ENCODE peak calls at places on chromosomes 2 and 18, in five cellular contexts. I, L, O, T and C are unnamed samples.

GRCh38 chr2:150459281-150459680 is 28.2 kb downstream of the RND3 start:
- DNase-seq in I (no peak), L (no peak), O (no peak), T (no peak), C (no peak)

GRCh38 chr2:207768168-207768890 is 1.4 kb downstream of the FZD5 start:
- DNase-seq in I (peak), L (peak), O (no peak), T (peak), C (peak)

GRCh38 chr18:51275712-51276473 is 78.4 kb upstream of the MEX3C start:
- DNase-seq in I (peak), L (no peak), O (no peak), T (no peak), C (no peak)

GRCh38 chr18:30925795-30926194 is 116.7 kb downstream of the DSC3 start:
- DNase-seq in I (no peak), L (no peak), O (no peak), T (no peak), C (no peak)

GRCh38 chr2:235180642-235181041 is 228.8 kb downstream of the SH3BP4 start:
- DNase-seq in I (no peak), L (no peak), O (no peak), T (no peak), C (no peak)

GRCh38 chr2:20135631-20136050 is 84.2 kb upstream of the LAPTM4A start:
- DNase-seq in I (peak), L (peak), O (peak), T (peak), C (peak)

GRCh38 chr2:104734937-104735586 is 118.9 kb upstream of the POU3F3 start:
- DNase-seq in I (no peak), L (no peak), O (peak), T (no peak), C (peak)

GRCh38 chr2:18422416-18423165 is 137.9 kb downstream of the RDH14 start:
- DNase-seq in I (no peak), L (no peak), O (no peak), T (no peak), C (no peak)

GRCh38 chr2:171390941-171391516 is 42.8 kb downstream of the METTL8 start:
- DNase-seq in I (peak), L (no peak), O (no peak), T (no peak), C (no peak)

GRCh38 chr2:12861344-12861942 is 144.7 kb downstream of the TRIB2 start:
- DNase-seq in I (no peak), L (no peak), O (no peak), T (no peak), C (no peak)

GRCh38 chr2:65554765-65555561 is 122.6 kb upstream of the SPRED2 start:
- DNase-seq in I (no peak), L (no peak), O (no peak), T (no peak), C (no peak)

GRCh38 chr2:39380525-39381150 is 56.4 kb downstream of the MAP4K3 start:
- DNase-seq in I (no peak), L (no peak), O (no peak), T (no peak), C (no peak)

GRCh38 chr18:75418293-75418692 is 9.2 kb downstream of the SMIM21 start:
- DNase-seq in I (no peak), L (no peak), O (no peak), T (no peak), C (no peak)

GRCh38 chr2:21326152-21326551 is 202.4 kb downstream of the TDRD15 start:
- DNase-seq in I (no peak), L (no peak), O (no peak), T (no peak), C (no peak)

GRCh38 chr2:65320042-65320711 is 92.5 kb downstream of the ACTR2 start:
- DNase-seq in I (peak), L (no peak), O (no peak), T (no peak), C (no peak)